ENCODE peak calls at places on chromosomes 16 and 17, in ten cellular contexts. Z is body of pancreas, Y is A549, S is esophagus squamous epithelium, O is tibial artery, M is dorsolateral prefrontal cortex, A is upper lobe of right lung, D is neural progenitor cell, N is GM13977, U is left lung. T is an unnamed sample.

GRCh38 chr16:88926374-88926990 is 50.5 kb downstream of the CBFA2T3 start:
- DNase-seq in A (no peak), D (peak; percentile 58), O (no peak), U (no peak), M (no peak), S (no peak), Y (no peak), Z (no peak), N (no peak), T (no peak)

GRCh38 chr16:16127469-16128116 is 95.7 kb downstream of the ABCC6 start:
- DNase-seq in U (peak; percentile 55), S (no peak), D (peak; percentile 80), M (peak; percentile 51), Y (peak; percentile 82), N (peak; percentile 80), O (peak; percentile 82), A (peak; percentile 72), Z (peak; percentile 80), T (peak; percentile 29)

GRCh38 chr17:2435852-2436251 is 35.0 kb upstream of the MNT start:
- DNase-seq in D (no peak), O (no peak), Z (peak; percentile 78), A (no peak), Y (no peak), S (no peak), U (no peak), M (no peak), N (no peak), T (no peak)

GRCh38 chr17:80758793-80759673 is 214.4 kb downstream of the RPTOR start:
- DNase-seq in Y (no peak), N (no peak), U (peak; percentile 26), D (no peak), A (no peak), O (no peak), S (no peak), Z (no peak), M (no peak), T (no peak)

GRCh38 chr17:52709724-52710123 is 551.2 kb upstream of the CA10 start:
- DNase-seq in Y (no peak), Z (no peak), N (no peak), S (no peak), O (no peak), D (no peak), U (no peak), M (no peak), A (no peak), T (no peak)

GRCh38 chr16:50683689-50684374 is 2.7 kb upstream of the SNX20 start:
- DNase-seq in Y (no peak), N (peak; percentile 71), A (no peak), M (no peak), S (no peak), D (no peak), O (peak; percentile 62), Z (peak; percentile 44), U (peak; percentile 63), T (no peak)

GRCh38 chr16:12020007-12020406 is 43.5 kb downstream of the SNX29 start:
- DNase-seq in A (no peak), D (no peak), N (no peak), Z (no peak), M (no peak), S (no peak), O (no peak), Y (no peak), U (no peak), T (no peak)

GRCh38 chr17:16912021-16912962 is 59.6 kb downstream of the TNFRSF13B start:
- DNase-seq in O (peak; percentile 32), M (no peak), D (no peak), A (no peak), Z (no peak), U (peak; percentile 7), S (no peak), Y (no peak), N (no peak), T (no peak)

GRCh38 chr16:17173134-17173729 is 297.5 kb downstream of the XYLT1 start:
- DNase-seq in D (no peak), N (no peak), M (no peak), O (peak; percentile 76), Y (no peak), A (peak; percentile 67), Z (peak; percentile 78), U (peak; percentile 80), S (peak; percentile 5), T (peak; percentile 22)

GRCh38 chr16:3824121-3824795 is 56.3 kb downstream of the CREBBP start:
- DNase-seq in O (no peak), S (no peak), N (no peak), Z (no peak), D (no peak), U (no peak), A (no peak), Y (no peak), M (no peak), T (no peak)

GRCh38 chr16:25269879-25270278 is 12.2 kb upstream of the ZKSCAN2 start:
- DNase-seq in Z (no peak), U (no peak), O (no peak), M (no peak), N (no peak), Y (no peak), S (no peak), A (no peak), D (no peak), T (no peak)

GRCh38 chr16:14303654-14304394 is 232.7 kb downstream of the MRTFB start:
- DNase-seq in M (no peak), S (no peak), Y (no peak), D (peak; percentile 47), O (peak; percentile 85), Z (peak; percentile 54), A (no peak), U (no peak), N (no peak), T (no peak)

GRCh38 chr16:86961133-86961720 is 356.0 kb downstream of the C16orf95 start:
- DNase-seq in Z (no peak), D (no peak), U (no peak), M (no peak), A (no peak), N (no peak), Y (no peak), O (no peak), S (no peak), T (peak; percentile 30)

GRCh38 chr17:77363821-77364361 is 223.1 kb downstream of the SEC14L1 start:
- DNase-seq in Y (no peak), S (no peak), A (peak; percentile 67), Z (peak; percentile 56), N (no peak), D (no peak), U (peak; percentile 37), O (peak; percentile 69), M (no peak), T (no peak)

GRCh38 chr16:8645831-8646230 is 24.3 kb downstream of the METTL22 start:
- DNase-seq in N (no peak), Z (no peak), U (no peak), S (no peak), M (no peak), A (no peak), Y (no peak), O (no peak), D (no peak), T (no peak)

GRCh38 chr17:63772801-63773271 is 561 bp downstream of the CCDC47 start:
- DNase-seq in A (no peak), U (no peak), N (no peak), D (peak; percentile 22), M (no peak), O (no peak), Z (no peak), Y (peak; percentile 34), S (no peak), T (no peak)

GRCh38 chr17:49886036-49886435 is 38.2 kb upstream of the TAC4 start:
- DNase-seq in U (no peak), A (no peak), M (no peak), Y (no peak), O (no peak), D (no peak), S (no peak), N (no peak), Z (no peak), T (no peak)

GRCh38 chr16:69565611-69566436 is at the start of gene NFAT5:
- DNase-seq in Y (peak; percentile 87), Z (peak; percentile 92), D (peak; percentile 95), A (peak; percentile 94), O (peak; percentile 94), U (peak; percentile 88), M (peak; percentile 89), N (peak; percentile 87), S (peak; percentile 48), T (peak; percentile 65)
- TF ChIP-seq CTCF in Y (no peak), Z (no peak), D (peak; percentile 24), A (peak; percentile 15), O (no peak), U (no peak), M (peak; percentile 23), N (no peak), S (no peak), T (no peak)

GRCh38 chr16:69935278-69935711 is 15.8 kb upstream of the CLEC18A start:
- DNase-seq in O (peak; percentile 91), M (no peak), Y (no peak), Z (no peak), D (no peak), A (no peak), S (no peak), U (no peak), N (no peak), T (no peak)
- TF ChIP-seq CTCF in O (peak; percentile 20), M (no peak), Y (no peak), Z (no peak), D (no peak), A (no peak), S (no peak), U (no peak), N (no peak), T (no peak)

GRCh38 chr16:65684230-65684629 is 562.4 kb upstream of the CDH11 start:
- DNase-seq in Z (no peak), A (no peak), N (no peak), U (no peak), D (no peak), Y (no peak), O (no peak), M (no peak), S (no peak), T (no peak)
- TF ChIP-seq CTCF in Z (no peak), A (no peak), N (no peak), U (no peak), D (peak; percentile 35), Y (no peak), O (no peak), M (no peak), S (no peak), T (peak; percentile 13)

GRCh38 chr16:54283735-54284318 is 2.8 kb downstream of the IRX3 start:
- DNase-seq in O (peak; percentile 58), Z (no peak), U (no peak), M (no peak), D (peak; percentile 39), A (no peak), Y (no peak), N (peak; percentile 38), S (no peak), T (no peak)

GRCh38 chr16:54280751-54281150 is 5.8 kb downstream of the IRX3 start:
- DNase-seq in Z (no peak), O (peak; percentile 28), U (no peak), A (no peak), N (peak; percentile 38), S (no peak), Y (no peak), D (no peak), M (no peak), T (no peak)

GRCh38 chr16:54281535-54282201 is 4.9 kb downstream of the IRX3 start:
- DNase-seq in M (no peak), Z (no peak), N (no peak), U (no peak), A (peak; percentile 78), D (peak; percentile 47), Y (no peak), O (peak; percentile 59), S (no peak), T (no peak)

GRCh38 chr16:54282923-54283734 is 3.5 kb downstream of the IRX3 start:
- DNase-seq in S (no peak), O (peak; percentile 60), U (no peak), D (peak; percentile 53), M (no peak), A (no peak), Z (no peak), N (peak; percentile 39), Y (no peak), T (no peak)

GRCh38 chr16:54282202-54282922 is 4.2 kb downstream of the IRX3 start:
- DNase-seq in D (peak; percentile 86), U (peak; percentile 68), Y (peak; percentile 45), N (peak; percentile 80), O (peak; percentile 63), M (no peak), A (peak; percentile 88), Z (peak; percentile 42), S (no peak), T (no peak)
- TF ChIP-seq CTCF in D (peak; percentile 75), U (peak; percentile 65), Y (peak; percentile 75), N (peak; percentile 53), O (peak; percentile 34), M (peak; percentile 50), A (peak; percentile 71), Z (peak; percentile 49), S (no peak), T (peak; percentile 54)